ENCODE peak calls at places on chromosomes 16 and 17, in six cellular contexts. K is NT2/D1; H is hepatocyte; Y is ovary; T is effector memory CD4-positive, alpha-beta T cell; M is adrenal gland. E is an unnamed sample.

GRCh38 chr17:6823011-6823442 is 8.5 kb downstream of the TEKT1 start:
- DNase-seq in K (no peak), H (peak; percentile 26), Y (no peak), T (no peak), M (no peak), E (no peak)

GRCh38 chr16:23504076-23504452 is 6.2 kb downstream of the GGA2 start:
- DNase-seq in K (no peak), H (peak; percentile 16), Y (no peak), T (no peak), M (no peak), E (peak; percentile 93)

GRCh38 chr17:14203392-14203791 is 33.3 kb downstream of the CDRT15 start:
- DNase-seq in K (no peak), H (no peak), Y (no peak), T (no peak), M (no peak), E (no peak)

GRCh38 chr16:8260140-8260539 is 330.2 kb downstream of the TMEM114 start:
- DNase-seq in K (no peak), H (no peak), Y (no peak), T (no peak), M (no peak), E (no peak)

GRCh38 chr16:69187891-69188451 is 1.0 kb downstream of the SNTB2 start:
- DNase-seq in K (peak; percentile 11), H (peak; percentile 48), Y (no peak), T (peak; percentile 7), M (no peak), E (peak; percentile 47)

GRCh38 chr16:69118994-69119393 is 13.4 kb downstream of the CHTF8 start:
- DNase-seq in K (no peak), H (no peak), Y (peak; percentile 20), T (no peak), M (no peak), E (no peak)

GRCh38 chr17:66540131-66540781 is 237.8 kb downstream of the PRKCA start:
- DNase-seq in K (peak; percentile 22), H (peak; percentile 54), Y (peak; percentile 73), T (no peak), M (no peak), E (peak; percentile 87)

GRCh38 chr17:46772879-46773620 is 45.4 kb downstream of the WNT3 start:
- DNase-seq in K (no peak), H (no peak), Y (no peak), T (no peak), M (no peak), E (no peak)

GRCh38 chr16:65038125-65038524 is 83.7 kb downstream of the CDH11 start:
- DNase-seq in K (no peak), H (peak; percentile 13), Y (no peak), T (no peak), M (no peak), E (no peak)

GRCh38 chr17:19750835-19751234 is 2.7 kb upstream of the ALDH3A1 start:
- DNase-seq in K (no peak), H (no peak), Y (peak; percentile 19), T (no peak), M (no peak), E (peak; percentile 26)

GRCh38 chr17:35775039-35775438 is 14.4 kb downstream of the C17orf50 start:
- DNase-seq in K (no peak), H (no peak), Y (no peak), T (no peak), M (no peak), E (no peak)

GRCh38 chr17:10115536-10115932 is 82.9 kb downstream of the GAS7 start:
- DNase-seq in K (no peak), H (no peak), Y (no peak), T (no peak), M (no peak), E (no peak)

GRCh38 chr16:78444-79145 is 570 bp downstream of the MPG start:
- DNase-seq in K (no peak), H (peak; percentile 67), Y (peak; percentile 68), T (no peak), M (peak; percentile 84), E (peak; percentile 70)

GRCh38 chr16:77344306-77344705 is 90.5 kb downstream of the ADAMTS18 start:
- DNase-seq in K (no peak), H (no peak), Y (no peak), T (no peak), M (no peak), E (peak; percentile 14)

GRCh38 chr16:1180772-1181714 is 28.1 kb downstream of the CACNA1H start:
- DNase-seq in K (no peak), H (no peak), Y (peak; percentile 81), T (no peak), M (no peak), E (no peak)

GRCh38 chr16:31471875-31472558 is at the start of gene TGFB1I1:
- DNase-seq in K (no peak), H (peak; percentile 74), Y (peak; percentile 89), T (no peak), M (no peak), E (peak; percentile 89)

GRCh38 chr17:80826955-80827645 is 164.5 kb upstream of the CHMP6 start:
- DNase-seq in K (no peak), H (peak; percentile 50), Y (peak; percentile 38), T (no peak), M (peak; percentile 95), E (peak; percentile 98)

GRCh38 chr16:77843412-77843811 is 55.0 kb downstream of the VAT1L start:
- DNase-seq in K (no peak), H (no peak), Y (no peak), T (no peak), M (no peak), E (no peak)

GRCh38 chr17:55852734-55853133 is 101.9 kb downstream of the PCTP start:
- DNase-seq in K (no peak), H (no peak), Y (no peak), T (no peak), M (no peak), E (no peak)

GRCh38 chr17:56737741-56738161 is 96.0 kb downstream of the C17orf67 start:
- DNase-seq in K (no peak), H (peak; percentile 20), Y (peak; percentile 26), T (no peak), M (no peak), E (no peak)

GRCh38 chr16:11791144-11791828 is 5.8 kb downstream of the ZC3H7A start:
- DNase-seq in K (no peak), H (no peak), Y (no peak), T (no peak), M (no peak), E (no peak)

GRCh38 chr17:50881182-50881581 is 15.0 kb upstream of the TOB1 start:
- DNase-seq in K (no peak), H (no peak), Y (no peak), T (no peak), M (no peak), E (no peak)

GRCh38 chr17:74773414-74773813 is 2.7 kb downstream of the NAT9 start:
- DNase-seq in K (no peak), H (no peak), Y (no peak), T (no peak), M (no peak), E (no peak)

GRCh38 chr17:74769856-74770497 is 6.2 kb downstream of the NAT9 start:
- DNase-seq in K (no peak), H (no peak), Y (no peak), T (no peak), M (no peak), E (no peak)

GRCh38 chr17:74772071-74772470 is 4.1 kb downstream of the NAT9 start:
- DNase-seq in K (no peak), H (no peak), Y (no peak), T (no peak), M (no peak), E (no peak)

GRCh38 chr17:74770498-74771318 is 5.4 kb downstream of the NAT9 start:
- DNase-seq in K (no peak), H (peak; percentile 87), Y (peak; percentile 71), T (peak; percentile 62), M (peak; percentile 89), E (no peak)

GRCh38 chr17:74771319-74771914 is 4.7 kb downstream of the NAT9 start:
- DNase-seq in K (no peak), H (no peak), Y (no peak), T (no peak), M (no peak), E (no peak)
- H3K36me3 ChIP-seq in K (peaks cover 68% of the 10 kb centered on the region), H (no peaks in the 10 kb centered on the region), Y (no peaks in the 10 kb centered on the region), T (peaks cover 64% of the 10 kb centered on the region), M (no peaks in the 10 kb centered on the region), E (peaks cover 81% of the 10 kb centered on the region)

GRCh38 chr16:71453051-71453450 is 9.0 kb downstream of the ZNF23 start:
- DNase-seq in K (no peak), H (no peak), Y (no peak), T (no peak), M (no peak), E (no peak)
- H3K9me3 ChIP-seq in K (peaks cover 60% of the 10 kb centered on the region), H (peaks cover 19% of the 10 kb centered on the region), Y (peaks cover 59% of the 10 kb centered on the region), T (peaks cover 26% of the 10 kb centered on the region), M (peaks cover 15% of the 10 kb centered on the region), E (peaks cover 11% of the 10 kb centered on the region)

GRCh38 chr16:66551362-66551761 is 1.0 kb upstream of the CKLF start:
- DNase-seq in K (peak; percentile 40), H (peak; percentile 37), Y (no peak), T (peak; percentile 38), M (peak; percentile 61), E (peak; percentile 57)
- H3K4me3 ChIP-seq in K (no peak overlapping the region), H (no peak overlapping the region), Y (no peak overlapping the region), T (peak overlapping the region; percentile 84), M (no peak overlapping the region), E (no peak overlapping the region)

DNA sequence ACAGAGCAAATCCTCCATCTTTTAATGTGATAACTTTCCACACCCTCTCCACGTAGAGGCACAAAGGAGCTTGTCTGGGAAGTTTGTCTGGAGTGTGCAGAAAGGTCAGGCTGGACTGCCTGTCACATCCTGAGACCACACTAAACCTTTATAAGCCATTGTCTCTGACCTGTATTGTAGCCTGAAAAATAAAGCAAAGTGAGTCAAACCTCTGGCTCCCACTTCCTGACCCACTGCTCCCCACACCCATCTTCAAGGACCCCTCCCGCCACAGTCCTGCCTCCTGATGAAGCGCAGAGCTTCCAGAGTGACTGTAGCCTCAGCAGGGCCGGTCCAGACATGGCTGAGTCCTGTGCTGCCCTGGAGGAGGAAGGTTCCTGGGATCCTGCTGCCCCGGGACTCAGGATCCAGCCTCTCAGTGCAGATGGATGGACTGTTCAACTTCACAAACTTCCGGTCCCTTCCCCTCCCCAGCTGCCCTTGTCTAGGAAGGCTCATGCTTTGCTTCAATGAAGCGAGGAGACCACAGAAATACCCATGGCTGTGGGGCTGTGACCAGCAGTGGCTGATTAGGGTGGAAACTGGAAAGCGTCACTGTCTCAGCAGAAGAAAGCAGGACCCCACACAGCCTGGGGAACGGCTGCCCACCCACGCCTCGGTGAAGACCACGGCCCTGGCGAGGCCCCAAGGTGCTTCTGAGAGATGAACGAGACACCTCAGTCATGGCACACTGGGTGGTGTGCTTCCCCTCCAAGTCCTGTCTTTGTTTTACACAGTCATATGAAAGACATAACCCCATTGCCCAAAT is 30.9 kb upstream of the CLEC18B start:
- DNase-seq in K (no peak), H (no peak), Y (no peak), T (no peak), M (no peak), E (no peak)
- H3K36me3 ChIP-seq in K (peaks cover 71% of the 10 kb centered on the region), H (no peaks in the 10 kb centered on the region), Y (no peaks in the 10 kb centered on the region), T (peaks cover 74% of the 10 kb centered on the region), M (no peaks in the 10 kb centered on the region), E (peaks cover 2% of the 10 kb centered on the region)

GRCh38 chr16:74447578-74447977 is 26.3 kb upstream of the CLEC18B start:
- DNase-seq in K (no peak), H (no peak), Y (no peak), T (no peak), M (no peak), E (no peak)
- H3K9me3 ChIP-seq in K (no peaks in the 10 kb centered on the region), H (no peaks in the 10 kb centered on the region), Y (no peaks in the 10 kb centered on the region), T (no peaks in the 10 kb centered on the region), M (no peaks in the 10 kb centered on the region), E (no peaks in the 10 kb centered on the region)